ENCODE peak calls at places on chromosomes 12 and 14, in four cellular contexts. One of them, this sample, is unnamed.
A peak's percentile ranks its signal among the peaks of the same experiment; 100 is the strongest.

GRCh38 chr14:21098134-21098891 is at the start of gene ZNF219:
- DNase-seq in cardiac muscle cell: peak; percentile 61
- DNase-seq in heart left ventricle: peak; percentile 71
- DNase-seq in left lung: peak; percentile 74
- DNase-seq in this sample: peak; percentile 32

GRCh38 chr12:57166971-57167371 is 19.6 kb upstream of the LRP1-AS start:
- DNase-seq in cardiac muscle cell: no peak
- DNase-seq in heart left ventricle: no peak
- DNase-seq in left lung: no peak
- DNase-seq in this sample: no peak

GRCh38 chr12:113939867-113940266 is 26.3 kb downstream of the RBM19 start:
- DNase-seq in heart left ventricle: no peak
- DNase-seq in left lung: no peak
- DNase-seq in cardiac muscle cell: no peak
- DNase-seq in this sample: no peak

GRCh38 chr14:50343424-50343823 is 31.3 kb downstream of the DMAC2L start:
- DNase-seq in left lung: no peak
- DNase-seq in cardiac muscle cell: no peak
- DNase-seq in heart left ventricle: no peak
- DNase-seq in this sample: no peak

GRCh38 chr12:93514853-93515252 is 47.5 kb downstream of the MRPL42 start:
- DNase-seq in cardiac muscle cell: peak; percentile 52
- DNase-seq in heart left ventricle: no peak
- DNase-seq in left lung: no peak
- DNase-seq in this sample: no peak

GRCh38 chr14:85867450-85867849 is 337.5 kb downstream of the FLRT2 start:
- DNase-seq in heart left ventricle: no peak
- DNase-seq in left lung: no peak
- DNase-seq in cardiac muscle cell: no peak
- DNase-seq in this sample: no peak

GRCh38 chr12:57223191-57224165 is 6.0 kb upstream of the SHMT2 start:
- DNase-seq in heart left ventricle: no peak
- DNase-seq in cardiac muscle cell: no peak
- DNase-seq in left lung: no peak
- DNase-seq in this sample: no peak

GRCh38 chr14:34078117-34078743 is 127.4 kb upstream of the EGLN3 start:
- DNase-seq in cardiac muscle cell: no peak
- DNase-seq in left lung: no peak
- DNase-seq in heart left ventricle: no peak
- DNase-seq in this sample: no peak

GRCh38 chr12:100207311-100207710 is 6.7 kb downstream of the ACTR6 start:
- DNase-seq in left lung: no peak
- DNase-seq in heart left ventricle: no peak
- DNase-seq in cardiac muscle cell: no peak
- DNase-seq in this sample: no peak

GRCh38 chr12:115963030-115963480 is 314.4 kb downstream of the MED13L start:
- DNase-seq in cardiac muscle cell: peak; percentile 38
- DNase-seq in left lung: no peak
- DNase-seq in heart left ventricle: no peak
- DNase-seq in this sample: no peak

GRCh38 chr12:14723763-14724162 is 27.4 kb upstream of the GUCY2C start:
- DNase-seq in heart left ventricle: peak; percentile 50
- DNase-seq in cardiac muscle cell: peak; percentile 81
- DNase-seq in left lung: no peak
- DNase-seq in this sample: peak; percentile 24

GRCh38 chr12:12872139-12872933 is 19.0 kb upstream of the GPRC5A start:
- DNase-seq in heart left ventricle: no peak
- DNase-seq in cardiac muscle cell: peak; percentile 63
- DNase-seq in left lung: peak; percentile 56
- DNase-seq in this sample: no peak

GRCh38 chr14:23364164-23364571 is 804 bp downstream of the EFS start:
- DNase-seq in heart left ventricle: no peak
- DNase-seq in cardiac muscle cell: no peak
- DNase-seq in left lung: no peak
- DNase-seq in this sample: no peak

GRCh38 chr12:54265364-54265812 is 14.5 kb downstream of the CBX5 start:
- DNase-seq in cardiac muscle cell: no peak
- DNase-seq in left lung: no peak
- DNase-seq in heart left ventricle: no peak
- DNase-seq in this sample: no peak

GRCh38 chr12:54258286-54258685 is 21.6 kb downstream of the CBX5 start:
- DNase-seq in cardiac muscle cell: peak; percentile 54
- DNase-seq in left lung: no peak
- DNase-seq in heart left ventricle: no peak
- DNase-seq in this sample: no peak

GRCh38 chr12:54259194-54260011 is 20.5 kb downstream of the CBX5 start:
- DNase-seq in cardiac muscle cell: peak; percentile 92
- DNase-seq in left lung: peak; percentile 81
- DNase-seq in heart left ventricle: peak; percentile 82
- DNase-seq in this sample: no peak

GRCh38 chr12:54261817-54262402 is 18.0 kb downstream of the CBX5 start:
- DNase-seq in cardiac muscle cell: peak; percentile 26
- DNase-seq in heart left ventricle: no peak
- DNase-seq in left lung: no peak
- DNase-seq in this sample: no peak

GRCh38 chr12:54262403-54262925 is 17.5 kb downstream of the CBX5 start:
- DNase-seq in left lung: no peak
- DNase-seq in cardiac muscle cell: peak; percentile 44
- DNase-seq in heart left ventricle: no peak
- DNase-seq in this sample: no peak
- H3K4me3 ChIP-seq in left lung: no peak overlapping the region
- H3K4me3 ChIP-seq in cardiac muscle cell: no peak overlapping the region
- H3K4me3 ChIP-seq in heart left ventricle: no peak overlapping the region
- H3K4me3 ChIP-seq in this sample: no peak overlapping the region

GRCh38 chr12:65886996-65887395 is 62.7 kb downstream of the HMGA2 start:
- DNase-seq in cardiac muscle cell: peak; percentile 64
- DNase-seq in heart left ventricle: no peak
- DNase-seq in left lung: no peak
- DNase-seq in this sample: no peak
- H3K4me1 ChIP-seq in cardiac muscle cell: peaks cover 3% of the 10 kb centered on the region
- H3K4me1 ChIP-seq in heart left ventricle: peaks cover 29% of the 10 kb centered on the region
- H3K4me1 ChIP-seq in left lung: peaks cover 14% of the 10 kb centered on the region
- H3K4me1 ChIP-seq in this sample: no peaks in the 10 kb centered on the region

GRCh38 chr14:75476274-75476995 is 45.8 kb upstream of the BATF start:
- DNase-seq in cardiac muscle cell: peak; percentile 34
- DNase-seq in left lung: peak; percentile 79
- DNase-seq in heart left ventricle: no peak
- DNase-seq in this sample: no peak
- H3K4me3 ChIP-seq in cardiac muscle cell: no peak overlapping the region
- H3K4me3 ChIP-seq in left lung: no peak overlapping the region
- H3K4me3 ChIP-seq in heart left ventricle: no peak overlapping the region
- H3K4me3 ChIP-seq in this sample: no peak overlapping the region

DNA sequence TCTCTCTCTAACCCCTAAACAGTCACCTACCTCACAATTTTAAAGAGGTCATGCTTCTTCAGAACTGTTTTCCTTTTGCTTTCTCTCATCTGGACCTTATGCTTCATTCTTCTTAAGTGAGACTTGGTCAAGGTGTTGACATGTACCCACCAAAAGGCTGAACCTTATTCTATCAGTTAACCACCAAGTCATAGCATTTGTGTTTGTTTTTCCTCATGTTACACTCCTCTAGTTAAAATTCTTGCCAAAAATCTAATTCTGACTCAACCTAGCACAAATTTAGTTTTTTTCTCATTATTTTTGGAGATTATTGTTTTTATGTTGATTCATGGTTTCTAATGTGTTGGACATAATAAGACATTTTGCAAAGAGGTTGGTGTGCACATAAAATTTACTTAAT is 578.6 kb downstream of the SLC16A7 start:
- DNase-seq in left lung: no peak
- DNase-seq in heart left ventricle: no peak
- DNase-seq in cardiac muscle cell: peak; percentile 25
- DNase-seq in this sample: no peak
- H3K4me1 ChIP-seq in left lung: no peaks in the 10 kb centered on the region
- H3K4me1 ChIP-seq in heart left ventricle: no peaks in the 10 kb centered on the region
- H3K4me1 ChIP-seq in cardiac muscle cell: no peaks in the 10 kb centered on the region
- H3K4me1 ChIP-seq in this sample: no peaks in the 10 kb centered on the region

GRCh38 chr12:53939141-53940108 is 794 bp downstream of the HOXC13 start:
- DNase-seq in cardiac muscle cell: peak; percentile 60
- DNase-seq in heart left ventricle: no peak
- DNase-seq in left lung: no peak
- DNase-seq in this sample: no peak
- H3K4me3 ChIP-seq in cardiac muscle cell: no peak overlapping the region
- H3K4me3 ChIP-seq in heart left ventricle: no peak overlapping the region
- H3K4me3 ChIP-seq in left lung: no peak overlapping the region
- H3K4me3 ChIP-seq in this sample: no peak overlapping the region

GRCh38 chr12:52916225-52916624 is 11.3 kb upstream of the KRT8 start:
- DNase-seq in cardiac muscle cell: no peak
- DNase-seq in heart left ventricle: no peak
- DNase-seq in left lung: no peak
- DNase-seq in this sample: no peak

GRCh38 chr12:52913424-52913821 is 8.5 kb upstream of the KRT8 start:
- DNase-seq in left lung: no peak
- DNase-seq in cardiac muscle cell: no peak
- DNase-seq in heart left ventricle: no peak
- DNase-seq in this sample: no peak

GRCh38 chr12:52917800-52918199 is 12.9 kb upstream of the KRT8 start:
- DNase-seq in cardiac muscle cell: no peak
- DNase-seq in heart left ventricle: no peak
- DNase-seq in left lung: no peak
- DNase-seq in this sample: no peak

GRCh38 chr12:52914722-52915121 is 9.8 kb upstream of the KRT8 start:
- DNase-seq in cardiac muscle cell: no peak
- DNase-seq in left lung: no peak
- DNase-seq in heart left ventricle: no peak
- DNase-seq in this sample: no peak

DNA sequence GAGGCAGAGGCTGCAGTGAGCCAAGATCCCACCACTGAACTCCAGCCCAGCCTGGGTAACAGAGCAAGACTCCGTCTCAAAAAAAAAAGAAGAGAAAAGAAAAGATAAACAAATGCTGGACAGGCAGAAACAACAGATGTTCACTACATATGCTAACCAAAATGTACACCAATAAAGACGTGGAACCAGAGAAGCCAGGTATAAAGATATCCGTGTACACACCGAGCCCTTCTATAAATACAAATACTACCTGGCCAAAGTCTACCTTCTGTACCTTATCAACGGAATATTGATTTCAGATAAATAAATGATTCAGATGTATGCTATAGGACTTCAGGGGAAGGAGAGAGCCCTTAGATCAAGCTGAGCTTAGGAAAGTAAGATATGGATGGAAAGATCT is 10.8 kb upstream of the KRT8 start:
- DNase-seq in heart left ventricle: no peak
- DNase-seq in left lung: no peak
- DNase-seq in cardiac muscle cell: no peak
- DNase-seq in this sample: no peak
- H3K4me1 ChIP-seq in heart left ventricle: no peaks in the 10 kb centered on the region
- H3K4me1 ChIP-seq in left lung: no peaks in the 10 kb centered on the region
- H3K4me1 ChIP-seq in cardiac muscle cell: peaks cover 2% of the 10 kb centered on the region
- H3K4me1 ChIP-seq in this sample: no peaks in the 10 kb centered on the region

GRCh38 chr12:27076930-27077329 is 5.4 kb downstream of the C12orf71 start:
- DNase-seq in cardiac muscle cell: no peak
- DNase-seq in heart left ventricle: no peak
- DNase-seq in left lung: no peak
- DNase-seq in this sample: no peak
- H3K4me3 ChIP-seq in cardiac muscle cell: no peak overlapping the region
- H3K4me3 ChIP-seq in heart left ventricle: no peak overlapping the region
- H3K4me3 ChIP-seq in left lung: no peak overlapping the region
- H3K4me3 ChIP-seq in this sample: no peak overlapping the region

GRCh38 chr12:67459173-67459572 is 189.4 kb upstream of the DYRK2 start:
- DNase-seq in left lung: no peak
- DNase-seq in cardiac muscle cell: no peak
- DNase-seq in heart left ventricle: no peak
- DNase-seq in this sample: no peak
- H3K4me1 ChIP-seq in left lung: peaks cover 9% of the 10 kb centered on the region
- H3K4me1 ChIP-seq in cardiac muscle cell: peaks cover 44% of the 10 kb centered on the region
- H3K4me1 ChIP-seq in heart left ventricle: peaks cover 27% of the 10 kb centered on the region
- H3K4me1 ChIP-seq in this sample: no peaks in the 10 kb centered on the region

DNA sequence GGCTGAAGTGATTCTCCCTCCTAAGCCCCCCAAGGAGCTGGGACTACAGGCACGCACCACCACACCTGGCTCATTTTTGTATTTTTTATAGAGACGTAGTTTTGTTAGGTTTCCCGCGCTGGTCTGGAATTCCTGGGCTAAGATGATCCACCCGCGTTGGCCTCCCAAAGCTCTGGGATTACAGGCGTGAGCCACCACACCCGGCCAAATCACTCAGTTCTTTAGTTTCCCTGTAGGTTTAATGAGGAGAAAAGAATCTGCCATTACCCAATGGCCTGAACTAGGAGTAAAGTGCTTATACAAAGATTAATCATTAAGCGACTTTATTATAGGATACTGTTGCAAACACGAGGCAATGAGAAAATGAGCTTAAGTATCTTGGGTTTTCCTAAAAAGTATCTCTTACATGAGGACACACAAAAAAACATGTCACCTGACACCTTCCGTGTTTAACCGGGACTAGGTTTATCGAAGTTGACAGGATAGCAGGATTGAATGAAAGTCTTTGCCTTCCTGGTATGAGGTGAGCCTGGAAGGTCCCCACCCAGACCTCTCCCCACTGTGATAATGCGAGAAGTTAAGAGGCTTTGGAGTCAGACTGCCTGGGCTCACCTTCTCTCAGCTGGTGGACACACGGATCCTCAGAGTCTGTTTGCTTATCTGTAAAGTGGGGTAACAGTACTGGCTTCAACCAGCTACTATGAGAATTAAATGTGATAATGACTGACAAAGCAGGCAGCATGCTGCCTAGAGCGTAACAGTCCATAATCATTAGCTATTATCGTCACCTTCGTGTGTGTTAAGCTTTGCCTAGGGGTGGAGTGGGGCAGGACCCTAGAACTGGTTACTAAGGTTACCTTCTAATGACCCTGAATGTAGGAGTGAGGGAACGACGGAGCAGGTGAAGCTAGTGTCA is 133.6 kb upstream of the KRAS start:
- DNase-seq in cardiac muscle cell: peak; percentile 2
- DNase-seq in heart left ventricle: no peak
- DNase-seq in left lung: no peak
- DNase-seq in this sample: no peak
- H3K4me3 ChIP-seq in cardiac muscle cell: peak overlapping the region; percentile 56
- H3K4me3 ChIP-seq in heart left ventricle: peak overlapping the region; percentile 71
- H3K4me3 ChIP-seq in left lung: peak overlapping the region; percentile 51
- H3K4me3 ChIP-seq in this sample: no peak overlapping the region